ENCODE peak calls at places on chromosome 2, in ten cellular contexts. One of them, this sample, is unnamed.

GRCh38 chr2:186852508-186852907 is 3.5 kb upstream of the ZSWIM2 start:
- DNase-seq in upper lobe of right lung: no peak
- DNase-seq in iPS-NIHi11: no peak
- DNase-seq in effector memory CD4-positive, alpha-beta T cell: no peak
- DNase-seq in brain microvascular endothelial cell: no peak
- DNase-seq in NCI-H2171: no peak
- DNase-seq in GM13977: no peak
- DNase-seq in HTR-8/SVneo: no peak
- DNase-seq in B cell: no peak
- DNase-seq in effector memory CD8-positive, alpha-beta T cell: no peak
- DNase-seq in this sample: no peak

GRCh38 chr2:33494877-33495641 is 18.6 kb downstream of the RASGRP3 start:
- DNase-seq in brain microvascular endothelial cell: no peak
- DNase-seq in upper lobe of right lung: no peak
- DNase-seq in iPS-NIHi11: no peak
- DNase-seq in effector memory CD8-positive, alpha-beta T cell: no peak
- DNase-seq in HTR-8/SVneo: no peak
- DNase-seq in GM13977: no peak
- DNase-seq in B cell: no peak
- DNase-seq in effector memory CD4-positive, alpha-beta T cell: no peak
- DNase-seq in NCI-H2171: no peak
- DNase-seq in this sample: no peak

GRCh38 chr2:15965564-15966019 is 25.2 kb downstream of the MYCN start:
- DNase-seq in effector memory CD8-positive, alpha-beta T cell: no peak
- DNase-seq in NCI-H2171: no peak
- DNase-seq in upper lobe of right lung: no peak
- DNase-seq in iPS-NIHi11: no peak
- DNase-seq in GM13977: no peak
- DNase-seq in brain microvascular endothelial cell: no peak
- DNase-seq in HTR-8/SVneo: no peak
- DNase-seq in effector memory CD4-positive, alpha-beta T cell: no peak
- DNase-seq in B cell: no peak
- DNase-seq in this sample: no peak

GRCh38 chr2:9271691-9272090 is 65.1 kb downstream of the ASAP2 start:
- DNase-seq in B cell: no peak
- DNase-seq in NCI-H2171: no peak
- DNase-seq in iPS-NIHi11: no peak
- DNase-seq in effector memory CD8-positive, alpha-beta T cell: no peak
- DNase-seq in GM13977: no peak
- DNase-seq in HTR-8/SVneo: no peak
- DNase-seq in upper lobe of right lung: no peak
- DNase-seq in effector memory CD4-positive, alpha-beta T cell: no peak
- DNase-seq in brain microvascular endothelial cell: no peak
- DNase-seq in this sample: no peak

GRCh38 chr2:230924470-230925341 is at the start of gene GPR55:
- DNase-seq in brain microvascular endothelial cell: no peak
- DNase-seq in upper lobe of right lung: peak
- DNase-seq in B cell: peak
- DNase-seq in GM13977: peak
- DNase-seq in HTR-8/SVneo: no peak
- DNase-seq in effector memory CD8-positive, alpha-beta T cell: peak
- DNase-seq in NCI-H2171: no peak
- DNase-seq in effector memory CD4-positive, alpha-beta T cell: peak
- DNase-seq in iPS-NIHi11: peak
- DNase-seq in this sample: no peak

GRCh38 chr2:11876436-11876835 is 130.0 kb downstream of the LPIN1 start:
- DNase-seq in effector memory CD8-positive, alpha-beta T cell: no peak
- DNase-seq in NCI-H2171: no peak
- DNase-seq in GM13977: no peak
- DNase-seq in iPS-NIHi11: no peak
- DNase-seq in B cell: no peak
- DNase-seq in upper lobe of right lung: no peak
- DNase-seq in effector memory CD4-positive, alpha-beta T cell: no peak
- DNase-seq in brain microvascular endothelial cell: no peak
- DNase-seq in HTR-8/SVneo: no peak
- DNase-seq in this sample: no peak

GRCh38 chr2:7945080-7945479 is 736.8 kb upstream of the ID2 start:
- DNase-seq in effector memory CD8-positive, alpha-beta T cell: no peak
- DNase-seq in upper lobe of right lung: no peak
- DNase-seq in B cell: no peak
- DNase-seq in effector memory CD4-positive, alpha-beta T cell: no peak
- DNase-seq in NCI-H2171: no peak
- DNase-seq in HTR-8/SVneo: no peak
- DNase-seq in brain microvascular endothelial cell: no peak
- DNase-seq in GM13977: no peak
- DNase-seq in iPS-NIHi11: no peak
- DNase-seq in this sample: no peak

GRCh38 chr2:52613064-52613463 is 1154.5 kb upstream of the CHAC2 start:
- DNase-seq in iPS-NIHi11: peak
- DNase-seq in B cell: no peak
- DNase-seq in upper lobe of right lung: no peak
- DNase-seq in HTR-8/SVneo: peak
- DNase-seq in brain microvascular endothelial cell: no peak
- DNase-seq in effector memory CD8-positive, alpha-beta T cell: no peak
- DNase-seq in effector memory CD4-positive, alpha-beta T cell: no peak
- DNase-seq in NCI-H2171: no peak
- DNase-seq in GM13977: no peak
- DNase-seq in this sample: no peak

GRCh38 chr2:15795426-15795825 is 144.9 kb upstream of the MYCN start:
- DNase-seq in GM13977: no peak
- DNase-seq in HTR-8/SVneo: no peak
- DNase-seq in iPS-NIHi11: no peak
- DNase-seq in brain microvascular endothelial cell: no peak
- DNase-seq in NCI-H2171: no peak
- DNase-seq in B cell: no peak
- DNase-seq in upper lobe of right lung: no peak
- DNase-seq in effector memory CD4-positive, alpha-beta T cell: no peak
- DNase-seq in effector memory CD8-positive, alpha-beta T cell: no peak
- DNase-seq in this sample: no peak

GRCh38 chr2:176114120-176114929 is 2.3 kb upstream of the HOXD10 start:
- DNase-seq in effector memory CD4-positive, alpha-beta T cell: no peak
- DNase-seq in iPS-NIHi11: no peak
- DNase-seq in HTR-8/SVneo: no peak
- DNase-seq in GM13977: no peak
- DNase-seq in NCI-H2171: no peak
- DNase-seq in brain microvascular endothelial cell: no peak
- DNase-seq in upper lobe of right lung: no peak
- DNase-seq in B cell: no peak
- DNase-seq in effector memory CD8-positive, alpha-beta T cell: no peak
- DNase-seq in this sample: no peak

GRCh38 chr2:23312996-23313606 is 71.9 kb upstream of the KLHL29 start:
- DNase-seq in upper lobe of right lung: no peak
- DNase-seq in NCI-H2171: no peak
- DNase-seq in HTR-8/SVneo: peak
- DNase-seq in brain microvascular endothelial cell: peak
- DNase-seq in B cell: peak
- DNase-seq in effector memory CD8-positive, alpha-beta T cell: no peak
- DNase-seq in GM13977: peak
- DNase-seq in iPS-NIHi11: peak
- DNase-seq in effector memory CD4-positive, alpha-beta T cell: no peak
- DNase-seq in this sample: peak

GRCh38 chr2:171655584-171655983 is 31.7 kb upstream of the DYNC1I2 start:
- DNase-seq in effector memory CD4-positive, alpha-beta T cell: no peak
- DNase-seq in upper lobe of right lung: no peak
- DNase-seq in HTR-8/SVneo: no peak
- DNase-seq in effector memory CD8-positive, alpha-beta T cell: no peak
- DNase-seq in B cell: peak
- DNase-seq in iPS-NIHi11: no peak
- DNase-seq in brain microvascular endothelial cell: no peak
- DNase-seq in GM13977: peak
- DNase-seq in NCI-H2171: no peak
- DNase-seq in this sample: no peak

GRCh38 chr2:176139621-176140020 is 10.1 kb downstream of the HOXD8 start:
- DNase-seq in upper lobe of right lung: no peak
- DNase-seq in NCI-H2171: no peak
- DNase-seq in brain microvascular endothelial cell: no peak
- DNase-seq in effector memory CD8-positive, alpha-beta T cell: no peak
- DNase-seq in effector memory CD4-positive, alpha-beta T cell: no peak
- DNase-seq in B cell: no peak
- DNase-seq in iPS-NIHi11: no peak
- DNase-seq in HTR-8/SVneo: no peak
- DNase-seq in GM13977: no peak
- DNase-seq in this sample: no peak

GRCh38 chr2:131580187-131580586 is 52.5 kb downstream of the CCDC74A start:
- DNase-seq in brain microvascular endothelial cell: no peak
- DNase-seq in NCI-H2171: no peak
- DNase-seq in B cell: no peak
- DNase-seq in effector memory CD8-positive, alpha-beta T cell: no peak
- DNase-seq in upper lobe of right lung: no peak
- DNase-seq in effector memory CD4-positive, alpha-beta T cell: no peak
- DNase-seq in GM13977: no peak
- DNase-seq in HTR-8/SVneo: no peak
- DNase-seq in iPS-NIHi11: no peak
- DNase-seq in this sample: no peak